ENCODE peak calls at places on chromosomes 2 and 18, in nine cellular contexts. One of them, this sample, is unnamed.

GRCh38 chr2:191657977-191658376 is 20.0 kb upstream of the NABP1 start:
- DNase-seq in body of pancreas: no peak
- DNase-seq in PC-3: peak
- DNase-seq in fibroblast of lung: peak
- DNase-seq in CD8-positive, alpha-beta T cell: no peak
- DNase-seq in HepG2: no peak
- DNase-seq in AG04450: no peak
- DNase-seq in hepatocyte: no peak
- DNase-seq in prostate gland: no peak
- DNase-seq in this sample: peak

GRCh38 chr2:149329470-149330126 is 789 bp upstream of the LYPD6 start:
- DNase-seq in body of pancreas: peak
- DNase-seq in PC-3: peak
- DNase-seq in fibroblast of lung: peak
- DNase-seq in CD8-positive, alpha-beta T cell: no peak
- DNase-seq in HepG2: peak
- DNase-seq in AG04450: no peak
- DNase-seq in hepatocyte: peak
- DNase-seq in prostate gland: peak
- DNase-seq in this sample: peak

GRCh38 chr2:119491776-119492525 is 32.3 kb downstream of the SCTR start:
- DNase-seq in body of pancreas: peak
- DNase-seq in PC-3: peak
- DNase-seq in fibroblast of lung: peak
- DNase-seq in CD8-positive, alpha-beta T cell: no peak
- DNase-seq in HepG2: peak
- DNase-seq in AG04450: peak
- DNase-seq in hepatocyte: peak
- DNase-seq in prostate gland: peak
- DNase-seq in this sample: peak

GRCh38 chr18:32454667-32455066 is 16.0 kb downstream of the GAREM1 start:
- DNase-seq in body of pancreas: no peak
- DNase-seq in PC-3: peak
- DNase-seq in fibroblast of lung: no peak
- DNase-seq in CD8-positive, alpha-beta T cell: no peak
- DNase-seq in HepG2: no peak
- DNase-seq in AG04450: no peak
- DNase-seq in hepatocyte: no peak
- DNase-seq in prostate gland: no peak
- DNase-seq in this sample: no peak

GRCh38 chr2:85390941-85391669 is 19.1 kb downstream of the CAPG start:
- DNase-seq in body of pancreas: peak
- DNase-seq in PC-3: peak
- DNase-seq in fibroblast of lung: peak
- DNase-seq in CD8-positive, alpha-beta T cell: peak
- DNase-seq in HepG2: peak
- DNase-seq in AG04450: no peak
- DNase-seq in hepatocyte: peak
- DNase-seq in prostate gland: peak
- DNase-seq in this sample: no peak

GRCh38 chr2:188517549-188518255 is 226.0 kb downstream of the GULP1 start:
- DNase-seq in body of pancreas: no peak
- DNase-seq in PC-3: no peak
- DNase-seq in fibroblast of lung: no peak
- DNase-seq in CD8-positive, alpha-beta T cell: no peak
- DNase-seq in HepG2: no peak
- DNase-seq in AG04450: no peak
- DNase-seq in hepatocyte: peak
- DNase-seq in prostate gland: no peak
- DNase-seq in this sample: no peak

GRCh38 chr2:230893881-230894781 is 29.4 kb downstream of the ITM2C start:
- DNase-seq in body of pancreas: no peak
- DNase-seq in PC-3: no peak
- DNase-seq in fibroblast of lung: no peak
- DNase-seq in CD8-positive, alpha-beta T cell: peak
- DNase-seq in HepG2: no peak
- DNase-seq in AG04450: no peak
- DNase-seq in hepatocyte: no peak
- DNase-seq in prostate gland: no peak
- DNase-seq in this sample: no peak

GRCh38 chr18:24868331-24868730 is 407.9 kb downstream of the HRH4 start:
- DNase-seq in body of pancreas: no peak
- DNase-seq in PC-3: no peak
- DNase-seq in fibroblast of lung: peak
- DNase-seq in CD8-positive, alpha-beta T cell: no peak
- DNase-seq in HepG2: no peak
- DNase-seq in AG04450: no peak
- DNase-seq in hepatocyte: no peak
- DNase-seq in prostate gland: no peak
- DNase-seq in this sample: no peak

GRCh38 chr2:33018271-33018670 is 71.5 kb downstream of the LTBP1 start:
- DNase-seq in body of pancreas: no peak
- DNase-seq in PC-3: no peak
- DNase-seq in fibroblast of lung: no peak
- DNase-seq in CD8-positive, alpha-beta T cell: no peak
- DNase-seq in HepG2: no peak
- DNase-seq in AG04450: no peak
- DNase-seq in hepatocyte: no peak
- DNase-seq in prostate gland: no peak
- DNase-seq in this sample: no peak

GRCh38 chr2:53353372-53354111 is 414.1 kb upstream of the CHAC2 start:
- DNase-seq in body of pancreas: no peak
- DNase-seq in PC-3: peak
- DNase-seq in fibroblast of lung: peak
- DNase-seq in CD8-positive, alpha-beta T cell: no peak
- DNase-seq in HepG2: no peak
- DNase-seq in AG04450: no peak
- DNase-seq in hepatocyte: peak
- DNase-seq in prostate gland: no peak
- DNase-seq in this sample: peak

GRCh38 chr2:187461294-187462261 is 13.5 kb upstream of the CALCRL start:
- DNase-seq in body of pancreas: peak
- DNase-seq in PC-3: no peak
- DNase-seq in fibroblast of lung: peak
- DNase-seq in CD8-positive, alpha-beta T cell: no peak
- DNase-seq in HepG2: peak
- DNase-seq in AG04450: no peak
- DNase-seq in hepatocyte: peak
- DNase-seq in prostate gland: no peak
- DNase-seq in this sample: no peak

GRCh38 chr18:22346342-22346967 is 71.3 kb downstream of the CTAGE1 start:
- DNase-seq in body of pancreas: peak
- DNase-seq in PC-3: peak
- DNase-seq in fibroblast of lung: peak
- DNase-seq in CD8-positive, alpha-beta T cell: peak
- DNase-seq in HepG2: no peak
- DNase-seq in AG04450: peak
- DNase-seq in hepatocyte: peak
- DNase-seq in prostate gland: peak
- DNase-seq in this sample: peak

GRCh38 chr18:54679318-54680149 is 88.5 kb downstream of the DYNAP start:
- DNase-seq in body of pancreas: peak
- DNase-seq in PC-3: peak
- DNase-seq in fibroblast of lung: peak
- DNase-seq in CD8-positive, alpha-beta T cell: no peak
- DNase-seq in HepG2: peak
- DNase-seq in AG04450: peak
- DNase-seq in hepatocyte: peak
- DNase-seq in prostate gland: peak
- DNase-seq in this sample: peak

GRCh38 chr2:118121986-118122767 is 33.9 kb downstream of the INSIG2 start:
- DNase-seq in body of pancreas: no peak
- DNase-seq in PC-3: peak
- DNase-seq in fibroblast of lung: no peak
- DNase-seq in CD8-positive, alpha-beta T cell: no peak
- DNase-seq in HepG2: no peak
- DNase-seq in AG04450: no peak
- DNase-seq in hepatocyte: no peak
- DNase-seq in prostate gland: no peak
- DNase-seq in this sample: no peak

GRCh38 chr2:73877071-73877802 is 15.6 kb upstream of the ACTG2 start:
- DNase-seq in body of pancreas: no peak
- DNase-seq in PC-3: no peak
- DNase-seq in fibroblast of lung: no peak
- DNase-seq in CD8-positive, alpha-beta T cell: no peak
- DNase-seq in HepG2: no peak
- DNase-seq in AG04450: no peak
- DNase-seq in hepatocyte: no peak
- DNase-seq in prostate gland: peak
- DNase-seq in this sample: no peak

GRCh38 chr2:54945401-54946219 is 104.6 kb downstream of the RTN4 start:
- DNase-seq in body of pancreas: peak
- DNase-seq in PC-3: peak
- DNase-seq in fibroblast of lung: peak
- DNase-seq in CD8-positive, alpha-beta T cell: no peak
- DNase-seq in HepG2: peak
- DNase-seq in AG04450: no peak
- DNase-seq in hepatocyte: no peak
- DNase-seq in prostate gland: peak
- DNase-seq in this sample: no peak

GRCh38 chr2:222532315-222532714 is 108.0 kb downstream of the SGPP2 start:
- DNase-seq in body of pancreas: no peak
- DNase-seq in PC-3: no peak
- DNase-seq in fibroblast of lung: no peak
- DNase-seq in CD8-positive, alpha-beta T cell: no peak
- DNase-seq in HepG2: no peak
- DNase-seq in AG04450: no peak
- DNase-seq in hepatocyte: no peak
- DNase-seq in prostate gland: no peak
- DNase-seq in this sample: no peak

GRCh38 chr2:138829326-138829725 is 49.1 kb upstream of the NXPH2 start:
- DNase-seq in body of pancreas: peak
- DNase-seq in PC-3: peak
- DNase-seq in fibroblast of lung: peak
- DNase-seq in CD8-positive, alpha-beta T cell: peak
- DNase-seq in HepG2: peak
- DNase-seq in AG04450: no peak
- DNase-seq in hepatocyte: peak
- DNase-seq in prostate gland: peak
- DNase-seq in this sample: peak
- TF ChIP-seq CTCF in body of pancreas: no peak
- TF ChIP-seq CTCF in PC-3: peak
- TF ChIP-seq CTCF in fibroblast of lung: peak
- TF ChIP-seq CTCF in CD8-positive, alpha-beta T cell: no peak
- TF ChIP-seq CTCF in HepG2: peak
- TF ChIP-seq CTCF in AG04450: peak
- TF ChIP-seq CTCF in hepatocyte: peak
- TF ChIP-seq CTCF in prostate gland: no peak
- TF ChIP-seq CTCF in this sample: peak

GRCh38 chr2:21392660-21393059 is 268.9 kb downstream of the TDRD15 start:
- DNase-seq in body of pancreas: no peak
- DNase-seq in PC-3: no peak
- DNase-seq in fibroblast of lung: no peak
- DNase-seq in CD8-positive, alpha-beta T cell: no peak
- DNase-seq in HepG2: no peak
- DNase-seq in AG04450: no peak
- DNase-seq in hepatocyte: no peak
- DNase-seq in prostate gland: no peak
- DNase-seq in this sample: no peak
- H3K27ac ChIP-seq in body of pancreas: no peak
- H3K27ac ChIP-seq in PC-3: no peak
- H3K27ac ChIP-seq in fibroblast of lung: no peak
- H3K27ac ChIP-seq in CD8-positive, alpha-beta T cell: no peak
- H3K27ac ChIP-seq in HepG2: no peak
- H3K27ac ChIP-seq in AG04450: no peak
- H3K27ac ChIP-seq in hepatocyte: peak
- H3K27ac ChIP-seq in prostate gland: no peak
- H3K27ac ChIP-seq in this sample: no peak

DNA sequence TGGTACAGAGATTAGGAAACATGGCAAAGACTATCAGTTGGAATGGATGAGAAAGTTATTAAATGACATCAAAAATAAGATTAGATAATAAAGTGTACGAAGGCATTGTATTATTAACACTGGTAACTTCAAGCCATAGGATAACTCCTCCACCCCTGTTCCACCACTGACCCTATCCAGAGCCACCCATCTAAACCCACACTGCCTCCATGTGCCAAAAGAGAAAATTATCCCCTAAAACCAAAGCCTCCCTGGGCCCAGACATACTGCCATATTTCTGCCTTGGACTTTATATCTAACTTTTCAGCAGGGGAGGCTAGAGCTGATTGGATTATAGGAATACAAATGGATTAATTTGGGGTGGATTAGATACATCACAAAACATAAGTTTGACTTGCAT is 443.7 kb downstream of the BCL11A start:
- DNase-seq in body of pancreas: no peak
- DNase-seq in PC-3: no peak
- DNase-seq in fibroblast of lung: no peak
- DNase-seq in CD8-positive, alpha-beta T cell: no peak
- DNase-seq in HepG2: no peak
- DNase-seq in AG04450: no peak
- DNase-seq in hepatocyte: no peak
- DNase-seq in prostate gland: no peak
- DNase-seq in this sample: no peak
- TF ChIP-seq CTCF in body of pancreas: no peak
- TF ChIP-seq CTCF in PC-3: no peak
- TF ChIP-seq CTCF in fibroblast of lung: no peak
- TF ChIP-seq CTCF in CD8-positive, alpha-beta T cell: no peak
- TF ChIP-seq CTCF in HepG2: peak
- TF ChIP-seq CTCF in AG04450: no peak
- TF ChIP-seq CTCF in hepatocyte: no peak
- TF ChIP-seq CTCF in prostate gland: no peak
- TF ChIP-seq CTCF in this sample: no peak

DNA sequence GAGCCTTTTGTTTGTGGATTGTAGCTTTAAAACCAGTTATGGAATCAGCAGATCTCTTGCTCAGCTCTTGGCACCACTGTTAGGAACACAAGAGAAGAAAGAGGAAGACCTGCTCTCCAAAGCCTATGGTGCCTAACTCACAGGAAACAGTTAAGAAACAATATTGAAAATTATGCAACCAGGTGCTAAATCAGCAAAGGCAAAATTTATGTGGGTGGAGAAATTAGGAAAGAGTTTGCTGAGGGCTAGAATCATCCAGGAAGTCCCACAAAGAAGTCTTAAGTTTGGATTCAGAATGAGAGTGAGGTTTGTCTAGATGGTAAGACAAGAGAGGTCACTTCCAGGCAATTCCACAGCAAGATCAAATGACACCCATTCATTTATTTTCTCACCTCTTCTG is 49.4 kb downstream of the AOX1 start:
- DNase-seq in body of pancreas: peak
- DNase-seq in PC-3: no peak
- DNase-seq in fibroblast of lung: no peak
- DNase-seq in CD8-positive, alpha-beta T cell: no peak
- DNase-seq in HepG2: no peak
- DNase-seq in AG04450: no peak
- DNase-seq in hepatocyte: no peak
- DNase-seq in prostate gland: no peak
- DNase-seq in this sample: no peak
- H3K27ac ChIP-seq in body of pancreas: no peak
- H3K27ac ChIP-seq in PC-3: no peak
- H3K27ac ChIP-seq in fibroblast of lung: no peak
- H3K27ac ChIP-seq in CD8-positive, alpha-beta T cell: no peak
- H3K27ac ChIP-seq in HepG2: no peak
- H3K27ac ChIP-seq in AG04450: no peak
- H3K27ac ChIP-seq in hepatocyte: no peak
- H3K27ac ChIP-seq in prostate gland: no peak
- H3K27ac ChIP-seq in this sample: no peak

DNA sequence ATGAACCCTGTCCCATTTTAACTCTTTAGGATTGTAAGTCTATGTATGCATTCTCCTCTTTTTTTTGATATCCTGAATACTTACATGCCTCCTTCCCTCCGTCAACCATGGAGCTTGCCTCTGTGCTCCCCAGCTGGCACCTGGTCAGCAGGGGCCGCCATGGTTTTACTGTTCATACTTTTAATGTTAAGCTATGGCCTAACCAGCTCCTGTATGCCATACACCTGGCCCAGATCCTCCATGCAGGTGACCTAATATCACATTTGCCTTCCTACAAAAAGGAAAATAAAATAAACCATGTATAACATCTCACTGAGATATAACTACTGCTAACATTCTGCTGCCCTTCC is 283.1 kb upstream of the TRIB2 start:
- DNase-seq in body of pancreas: peak
- DNase-seq in PC-3: peak
- DNase-seq in fibroblast of lung: no peak
- DNase-seq in CD8-positive, alpha-beta T cell: no peak
- DNase-seq in HepG2: no peak
- DNase-seq in AG04450: no peak
- DNase-seq in hepatocyte: no peak
- DNase-seq in prostate gland: no peak
- DNase-seq in this sample: no peak
- TF ChIP-seq CTCF in body of pancreas: no peak
- TF ChIP-seq CTCF in PC-3: peak
- TF ChIP-seq CTCF in fibroblast of lung: no peak
- TF ChIP-seq CTCF in CD8-positive, alpha-beta T cell: no peak
- TF ChIP-seq CTCF in HepG2: peak
- TF ChIP-seq CTCF in AG04450: no peak
- TF ChIP-seq CTCF in hepatocyte: peak
- TF ChIP-seq CTCF in prostate gland: no peak
- TF ChIP-seq CTCF in this sample: peak

This sample was measured in brain microvascular endothelial cell.